ENCODE peak calls at places on chromosomes 4 and X, in four cellular contexts. One of them, this sample, is unnamed.

GRCh38 chr4:53994382-53994781 is 70.0 kb downstream of the CHIC2 start:
- DNase-seq in H1: no peak
- DNase-seq in GM12878: no peak
- DNase-seq in HepG2: no peak
- DNase-seq in this sample: no peak

GRCh38 chr4:127648061-127648460 is 15.3 kb downstream of the INTU start:
- DNase-seq in H1: no peak
- DNase-seq in GM12878: no peak
- DNase-seq in HepG2: no peak
- DNase-seq in this sample: no peak

GRCh38 chr4:113331811-113332210 is 282.4 kb downstream of the ANK2 start:
- DNase-seq in H1: no peak
- DNase-seq in GM12878: no peak
- DNase-seq in HepG2: no peak
- DNase-seq in this sample: no peak

GRCh38 chr4:20992002-20992401 is 291.7 kb downstream of the PACRGL start:
- DNase-seq in H1: no peak
- DNase-seq in GM12878: no peak
- DNase-seq in HepG2: no peak
- DNase-seq in this sample: no peak

GRCh38 chrX:118736394-118737010 is 9.1 kb downstream of the IL13RA1 start:
- DNase-seq in H1: no peak
- DNase-seq in GM12878: no peak
- DNase-seq in HepG2: no peak
- DNase-seq in this sample: no peak

GRCh38 chr4:69522554-69522953 is 26.8 kb upstream of the UGT2B4 start:
- DNase-seq in H1: no peak
- DNase-seq in GM12878: no peak
- DNase-seq in HepG2: no peak
- DNase-seq in this sample: no peak

GRCh38 chr4:38280323-38280706 is 320.1 kb downstream of the PTTG2 start:
- DNase-seq in H1: no peak
- DNase-seq in GM12878: no peak
- DNase-seq in HepG2: no peak
- DNase-seq in this sample: no peak

GRCh38 chrX:51614353-51614752 is 4.4 kb downstream of the CENPVL3 start:
- DNase-seq in H1: no peak
- DNase-seq in GM12878: no peak
- DNase-seq in HepG2: peak; percentile 2
- DNase-seq in this sample: peak; percentile 21

GRCh38 chr4:83267121-83267834 is 17.3 kb downstream of the COQ2 start:
- DNase-seq in H1: no peak
- DNase-seq in GM12878: no peak
- DNase-seq in HepG2: no peak
- DNase-seq in this sample: no peak

GRCh38 chr4:1290165-1290977 is 680 bp downstream of the MAEA start:
- DNase-seq in H1: no peak
- DNase-seq in GM12878: no peak
- DNase-seq in HepG2: no peak
- DNase-seq in this sample: peak; percentile 20

GRCh38 chrX:76555816-76556215 is 128.3 kb downstream of the MAGEE1 start:
- DNase-seq in H1: no peak
- DNase-seq in GM12878: no peak
- DNase-seq in HepG2: peak; percentile 41
- DNase-seq in this sample: peak; percentile 15

GRCh38 chr4:48340276-48340904 is 939 bp upstream of the SLAIN2 start:
- DNase-seq in H1: no peak
- DNase-seq in GM12878: no peak
- DNase-seq in HepG2: no peak
- DNase-seq in this sample: peak; percentile 49

GRCh38 chrX:41475166-41475565 is 28.0 kb downstream of the NYX start:
- DNase-seq in H1: no peak
- DNase-seq in GM12878: no peak
- DNase-seq in HepG2: no peak
- DNase-seq in this sample: no peak

GRCh38 chr4:6241062-6241845 is 28.4 kb upstream of the WFS1 start:
- DNase-seq in H1: no peak
- DNase-seq in GM12878: no peak
- DNase-seq in HepG2: no peak
- DNase-seq in this sample: no peak

GRCh38 chr4:6242271-6243029 is 27.2 kb upstream of the WFS1 start:
- DNase-seq in H1: no peak
- DNase-seq in GM12878: no peak
- DNase-seq in HepG2: no peak
- DNase-seq in this sample: no peak

GRCh38 chr4:6248394-6248793 is 21.3 kb upstream of the WFS1 start:
- DNase-seq in H1: no peak
- DNase-seq in GM12878: no peak
- DNase-seq in HepG2: no peak
- DNase-seq in this sample: no peak

GRCh38 chr4:6246170-6246634 is 23.4 kb upstream of the WFS1 start:
- DNase-seq in H1: no peak
- DNase-seq in GM12878: no peak
- DNase-seq in HepG2: no peak
- DNase-seq in this sample: no peak

DNA sequence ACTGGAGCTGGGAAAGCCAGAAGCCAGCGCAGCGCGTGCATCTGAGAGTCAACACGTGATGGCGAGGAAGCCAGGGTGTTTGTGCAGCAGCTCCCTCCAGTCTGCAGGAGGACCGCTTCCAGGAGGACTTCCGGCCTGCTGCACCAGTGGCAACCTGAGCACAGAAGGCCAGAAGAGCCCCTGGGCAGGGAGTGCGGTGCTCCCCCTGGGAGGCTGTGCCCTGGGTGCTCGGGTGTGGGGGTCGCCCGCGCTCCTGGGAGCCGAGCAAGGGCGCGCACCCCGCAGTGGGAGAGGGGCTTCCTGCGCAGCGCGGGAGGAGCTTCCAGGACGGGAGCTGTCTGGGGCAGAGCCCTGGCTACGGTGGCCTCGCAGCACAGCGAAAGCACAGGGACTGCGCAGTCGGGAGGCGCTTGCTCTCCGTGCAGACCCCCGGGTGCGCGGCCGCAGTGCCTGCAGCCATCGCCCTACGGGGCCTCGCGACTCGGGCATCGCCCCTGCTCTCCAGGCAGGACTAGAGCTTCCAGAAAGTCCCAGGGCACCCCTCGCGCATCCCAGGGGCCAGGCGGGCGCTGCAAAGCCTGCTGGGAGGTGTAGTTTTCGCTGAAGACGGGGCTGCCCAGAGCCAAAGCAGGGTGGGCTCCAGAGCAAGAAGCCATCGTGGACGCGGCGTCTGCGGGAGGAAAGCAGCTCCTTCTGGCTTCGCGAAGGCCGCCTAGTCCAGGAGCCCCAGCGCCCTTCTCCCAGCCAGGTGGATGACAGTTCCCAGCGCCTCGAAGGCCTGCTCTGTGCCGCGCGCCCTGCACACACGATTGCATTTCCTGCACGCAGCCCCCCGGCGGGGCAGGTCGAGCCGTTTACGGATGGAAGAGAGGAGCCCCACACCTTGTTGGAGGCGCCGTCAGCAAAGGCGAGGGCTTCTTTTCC is 24.1 kb upstream of the WFS1 start:
- DNase-seq in H1: no peak
- DNase-seq in GM12878: no peak
- DNase-seq in HepG2: no peak
- DNase-seq in this sample: no peak
- TF ChIP-seq ZNF274 in H1: no peak
- TF ChIP-seq ZNF274 in GM12878: no peak
- TF ChIP-seq ZNF274 in HepG2: no peak
- TF ChIP-seq ZNF274 in this sample: no peak

DNA sequence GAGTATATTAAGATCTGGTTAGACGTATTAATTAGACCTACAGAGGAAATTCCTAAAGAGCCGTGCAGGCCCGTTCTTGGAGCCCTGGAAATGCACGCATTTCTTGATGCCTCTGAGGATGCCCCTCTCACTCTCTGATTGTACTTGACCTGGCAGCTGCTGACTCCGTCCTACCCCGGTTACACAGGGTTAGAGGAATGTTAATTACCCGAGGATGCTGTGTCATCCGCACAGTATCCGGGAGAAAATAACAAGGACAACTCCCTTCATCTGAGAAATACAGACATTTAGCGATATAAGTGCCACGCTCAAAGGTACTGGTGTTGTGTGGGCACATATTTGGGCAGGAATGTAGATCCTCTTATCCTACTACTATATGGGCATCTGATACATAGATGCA is 404.6 kb upstream of the FAT1 start:
- DNase-seq in H1: no peak
- DNase-seq in GM12878: no peak
- DNase-seq in HepG2: no peak
- DNase-seq in this sample: no peak
- TF ChIP-seq CEBPB in H1: no peak
- TF ChIP-seq CEBPB in GM12878: no peak
- TF ChIP-seq CEBPB in HepG2: no peak
- TF ChIP-seq CEBPB in this sample: no peak

DNA sequence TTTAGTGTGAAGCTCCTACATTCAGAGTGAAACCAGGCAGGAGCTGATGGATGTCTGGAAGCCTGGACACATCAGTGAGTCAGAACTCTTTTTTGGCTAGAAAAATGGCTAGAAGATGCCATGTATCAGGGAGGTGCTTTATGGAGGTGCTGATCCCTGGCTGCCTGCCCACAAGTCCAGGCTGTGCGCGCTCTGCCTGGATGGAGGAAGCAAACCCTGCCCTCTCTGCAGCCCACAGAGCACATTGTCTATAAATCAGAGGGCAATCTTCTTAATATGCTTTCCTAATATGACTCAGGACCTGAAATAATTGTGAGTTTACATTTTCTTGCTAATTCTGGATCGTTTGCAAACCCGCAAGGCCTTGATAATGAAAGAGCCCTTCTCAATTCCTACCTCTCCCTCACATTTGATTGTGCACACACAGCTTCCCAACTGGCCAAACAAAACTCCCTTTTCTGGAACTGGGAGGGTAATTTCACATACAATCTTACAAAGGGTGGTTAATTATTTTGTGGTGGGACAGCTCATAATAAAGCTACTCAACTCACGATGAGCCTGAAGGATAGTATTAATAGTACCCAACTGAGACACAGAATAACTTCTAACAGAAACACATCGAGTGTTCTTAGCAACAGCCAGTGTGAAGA is 11.7 kb downstream of the MFAP3L start:
- DNase-seq in H1: no peak
- DNase-seq in GM12878: no peak
- DNase-seq in HepG2: no peak
- DNase-seq in this sample: no peak
- TF ChIP-seq GABPA in H1: no peak
- TF ChIP-seq GABPA in GM12878: no peak
- TF ChIP-seq GABPA in HepG2: no peak
- TF ChIP-seq GABPA in this sample: no peak

GRCh38 chr4:189124791-189125190 is 815.9 kb upstream of the FRG1 start:
- DNase-seq in H1: no peak
- DNase-seq in GM12878: no peak
- DNase-seq in HepG2: no peak
- DNase-seq in this sample: no peak

GRCh38 chr4:189126040-189126439 is 814.6 kb upstream of the FRG1 start:
- DNase-seq in H1: no peak
- DNase-seq in GM12878: no peak
- DNase-seq in HepG2: no peak
- DNase-seq in this sample: no peak

GRCh38 chr4:189128341-189128740 is 812.3 kb upstream of the FRG1 start:
- DNase-seq in H1: no peak
- DNase-seq in GM12878: no peak
- DNase-seq in HepG2: no peak
- DNase-seq in this sample: no peak

GRCh38 chr4:189121336-189121735 is 819.3 kb upstream of the FRG1 start:
- DNase-seq in H1: no peak
- DNase-seq in GM12878: no peak
- DNase-seq in HepG2: no peak
- DNase-seq in this sample: no peak

DNA sequence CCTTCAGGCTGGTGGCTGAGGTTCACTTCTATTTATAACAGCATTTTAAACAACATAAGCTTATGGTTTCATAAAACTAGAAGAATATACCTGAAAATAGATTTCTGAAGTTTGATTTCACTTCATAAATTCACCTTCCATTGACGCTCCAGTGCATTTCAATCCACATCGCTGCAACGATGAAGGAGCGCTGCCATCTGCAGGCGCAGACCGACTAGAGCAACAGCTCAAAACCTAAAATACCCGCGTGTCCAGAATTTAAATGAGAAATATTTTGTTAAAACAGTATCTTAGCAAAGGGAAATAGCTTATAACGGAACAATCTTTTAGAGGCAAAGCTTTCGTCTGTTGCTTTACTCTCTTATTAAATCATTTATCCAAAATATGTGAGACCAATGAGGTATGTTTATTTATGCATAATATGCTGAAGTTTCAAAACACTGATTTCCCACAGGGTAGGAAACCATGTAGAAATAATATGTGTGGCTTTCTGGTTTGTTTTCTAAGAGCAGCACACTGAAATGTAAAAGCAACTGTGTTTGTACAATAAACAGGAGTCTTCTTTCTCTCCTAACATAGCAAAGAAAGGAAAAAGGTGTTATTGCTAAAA is 816.4 kb upstream of the FRG1 start:
- DNase-seq in H1: no peak
- DNase-seq in GM12878: no peak
- DNase-seq in HepG2: peak; percentile 4
- DNase-seq in this sample: no peak
- TF ChIP-seq ZNF274 in H1: no peak
- TF ChIP-seq ZNF274 in GM12878: no peak
- TF ChIP-seq ZNF274 in HepG2: no peak
- TF ChIP-seq ZNF274 in this sample: no peak

DNA sequence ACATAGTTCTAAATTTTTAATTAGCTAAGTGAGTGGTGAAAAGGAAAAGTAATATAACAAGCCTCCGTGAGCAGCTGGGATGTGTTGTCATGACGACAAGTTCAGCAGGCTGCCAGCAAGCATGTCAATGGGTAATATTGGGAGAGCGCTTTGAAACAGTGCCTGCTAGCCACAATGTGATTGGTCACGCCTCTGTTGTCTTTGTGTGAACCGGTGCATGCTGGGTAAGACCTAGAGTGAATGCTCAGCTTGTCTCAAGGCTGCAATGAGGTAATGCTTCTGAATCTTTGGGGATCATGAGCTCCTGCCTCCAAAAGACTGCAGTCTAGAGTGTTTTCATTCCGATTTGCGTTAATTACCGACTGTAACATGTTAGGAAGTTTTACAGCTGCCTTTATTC is 54.9 kb downstream of the STOX2 start:
- DNase-seq in H1: no peak
- DNase-seq in GM12878: no peak
- DNase-seq in HepG2: no peak
- DNase-seq in this sample: peak; percentile 6
- TF ChIP-seq CEBPB in H1: no peak
- TF ChIP-seq CEBPB in GM12878: no peak
- TF ChIP-seq CEBPB in HepG2: no peak
- TF ChIP-seq CEBPB in this sample: no peak

DNA sequence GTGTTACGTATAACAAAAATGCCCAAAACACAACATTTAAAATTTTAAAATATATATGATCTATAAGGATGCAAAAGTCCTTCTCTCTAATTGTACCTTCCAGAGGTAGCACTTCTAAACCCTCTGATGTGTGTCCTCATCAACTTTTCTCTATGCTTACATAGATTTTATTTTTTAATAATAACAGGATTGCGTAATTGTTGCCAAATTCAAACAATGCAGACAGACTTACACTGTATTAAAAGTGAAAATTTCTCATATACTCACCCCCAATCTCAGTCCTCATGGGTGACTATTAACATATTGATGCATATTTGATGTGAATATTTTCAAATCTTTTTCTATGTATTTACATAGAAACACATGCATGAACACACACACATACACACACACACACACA is 144.0 kb downstream of the RBMX2 start:
- DNase-seq in H1: no peak
- DNase-seq in GM12878: no peak
- DNase-seq in HepG2: no peak
- DNase-seq in this sample: no peak
- TF ChIP-seq GABPA in H1: no peak
- TF ChIP-seq GABPA in GM12878: no peak
- TF ChIP-seq GABPA in HepG2: no peak
- TF ChIP-seq GABPA in this sample: no peak